ENCODE peak calls at places on chromosomes 4 and X, in nine cellular contexts. V is CD8-positive, alpha-beta memory T cell; Z is stomach; O is fibroblast of lung; L is MM.1S; F is tibial nerve; M is mesenchymal stem cell; A is cardiac muscle cell; P is aorta. J is an unnamed sample.

GRCh38 chr4:25862411-25863346 is at the start of gene SEL1L3:
- DNase-seq in V (peak), Z (peak), O (no peak), L (peak), F (no peak), M (no peak), A (peak), P (peak), J (peak)

GRCh38 chrX:46574337-46574940 is 874 bp downstream of the CHST7 start:
- DNase-seq in V (peak), Z (no peak), O (no peak), L (peak), F (no peak), M (peak), A (peak), P (no peak), J (no peak)

GRCh38 chr4:123081971-123082370 is 159.6 kb upstream of the NUDT6 start:
- DNase-seq in V (no peak), Z (no peak), O (no peak), L (no peak), F (no peak), M (no peak), A (no peak), P (no peak), J (no peak)

GRCh38 chr4:39204543-39204942 is 22.2 kb downstream of the WDR19 start:
- DNase-seq in V (no peak), Z (no peak), O (no peak), L (no peak), F (no peak), M (no peak), A (no peak), P (no peak), J (no peak)

GRCh38 chr4:75345436-75345835 is 168.8 kb downstream of the RCHY1 start:
- DNase-seq in V (no peak), Z (no peak), O (peak), L (no peak), F (no peak), M (peak), A (peak), P (no peak), J (no peak)

GRCh38 chr4:98150092-98150761 is 7.0 kb upstream of the STPG2 start:
- DNase-seq in V (no peak), Z (no peak), O (peak), L (no peak), F (no peak), M (no peak), A (peak), P (no peak), J (no peak)

GRCh38 chrX:41468647-41469323 is 21.6 kb downstream of the NYX start:
- DNase-seq in V (no peak), Z (peak), O (peak), L (no peak), F (no peak), M (peak), A (peak), P (no peak), J (no peak)

GRCh38 chr4:153040677-153041076 is 104.6 kb downstream of the FHDC1 start:
- DNase-seq in V (no peak), Z (no peak), O (no peak), L (no peak), F (no peak), M (no peak), A (no peak), P (no peak), J (no peak)

GRCh38 chrX:18549643-18550042 is 122.3 kb downstream of the RS1 start:
- DNase-seq in V (no peak), Z (no peak), O (no peak), L (no peak), F (no peak), M (no peak), A (no peak), P (no peak), J (no peak)

GRCh38 chrX:103584606-103585005 is 709 bp upstream of the TCEAL4 start:
- DNase-seq in V (no peak), Z (no peak), O (peak), L (no peak), F (no peak), M (no peak), A (peak), P (no peak), J (no peak)

GRCh38 chr4:41156574-41156973 is 57.8 kb downstream of the APBB2 start:
- DNase-seq in V (no peak), Z (no peak), O (peak), L (no peak), F (no peak), M (peak), A (peak), P (no peak), J (no peak)

GRCh38 chr4:156779774-156780173 is 191.8 kb downstream of the PDGFC start:
- DNase-seq in V (no peak), Z (no peak), O (peak), L (no peak), F (no peak), M (peak), A (peak), P (no peak), J (no peak)

GRCh38 chr4:73676881-73677323 is 56.7 kb upstream of the RASSF6 start:
- DNase-seq in V (no peak), Z (no peak), O (peak), L (no peak), F (no peak), M (peak), A (peak), P (no peak), J (peak)

GRCh38 chr4:55008166-55009056 is 117.0 kb downstream of the KDR start:
- DNase-seq in V (no peak), Z (no peak), O (no peak), L (no peak), F (no peak), M (peak), A (peak), P (no peak), J (no peak)

GRCh38 chrX:69124108-69124507 is 41.1 kb downstream of the PJA1 start:
- DNase-seq in V (no peak), Z (no peak), O (no peak), L (no peak), F (no peak), M (peak), A (peak), P (no peak), J (no peak)

GRCh38 chrX:11242704-11243103 is 50.5 kb upstream of the AMELX start:
- DNase-seq in V (no peak), Z (no peak), O (no peak), L (no peak), F (no peak), M (no peak), A (no peak), P (no peak), J (no peak)

GRCh38 chr4:10872833-10873517 is 188.4 kb upstream of the CLNK start:
- DNase-seq in V (no peak), Z (no peak), O (peak), L (no peak), F (no peak), M (no peak), A (peak), P (no peak), J (no peak)

GRCh38 chr4:146582864-146583263 is 55.8 kb upstream of the POU4F2 start:
- DNase-seq in V (no peak), Z (no peak), O (no peak), L (no peak), F (no peak), M (no peak), A (no peak), P (no peak), J (no peak)

GRCh38 chr4:32826169-32826568 is 2106.0 kb downstream of the PCDH7 start:
- DNase-seq in V (no peak), Z (no peak), O (no peak), L (no peak), F (no peak), M (no peak), A (no peak), P (no peak), J (no peak)

GRCh38 chr4:185730849-185731608 is 81.0 kb downstream of the SORBS2 start:
- DNase-seq in V (no peak), Z (no peak), O (peak), L (peak), F (no peak), M (no peak), A (peak), P (no peak), J (no peak)

GRCh38 chr4:141807073-141807472 is 170.7 kb downstream of the IL15 start:
- DNase-seq in V (no peak), Z (no peak), O (peak), L (no peak), F (no peak), M (peak), A (peak), P (no peak), J (no peak)

GRCh38 chr4:17280266-17280665 is 231.6 kb downstream of the QDPR start:
- DNase-seq in V (no peak), Z (no peak), O (no peak), L (no peak), F (no peak), M (no peak), A (no peak), P (no peak), J (no peak)

GRCh38 chr4:84938316-84938715 is 28.2 kb downstream of the WDFY3 start:
- DNase-seq in V (no peak), Z (no peak), O (peak), L (no peak), F (no peak), M (peak), A (peak), P (no peak), J (no peak)

GRCh38 chrX:144335402-144335801 is 451.5 kb downstream of the UBE2NL start:
- DNase-seq in V (no peak), Z (no peak), O (no peak), L (no peak), F (no peak), M (no peak), A (no peak), P (no peak), J (no peak)

GRCh38 chrX:10726647-10727046 is 106.3 kb upstream of the MID1 start:
- DNase-seq in V (no peak), Z (no peak), O (peak), L (peak), F (no peak), M (peak), A (peak), P (no peak), J (no peak)

GRCh38 chr4:122826596-122827257 is at the start of gene FGF2:
- DNase-seq in V (no peak), Z (peak), O (peak), L (peak), F (peak), M (peak), A (peak), P (peak), J (peak)

GRCh38 chrX:126967225-126967624 is 147.7 kb downstream of the PRR32 start:
- DNase-seq in V (no peak), Z (no peak), O (no peak), L (no peak), F (no peak), M (no peak), A (no peak), P (no peak), J (no peak)

GRCh38 chr4:99885063-99885664 is 9.1 kb downstream of the LAMTOR3 start:
- DNase-seq in V (no peak), Z (no peak), O (peak), L (peak), F (no peak), M (peak), A (peak), P (no peak), J (peak)

GRCh38 chrX:13398073-13398823 is 78.4 kb upstream of the ATXN3L start:
- DNase-seq in V (no peak), Z (peak), O (peak), L (no peak), F (peak), M (peak), A (peak), P (peak), J (peak)

GRCh38 chr4:104351696-104352095 is 143.0 kb downstream of the CXXC4 start:
- DNase-seq in V (no peak), Z (no peak), O (no peak), L (no peak), F (no peak), M (no peak), A (no peak), P (no peak), J (no peak)

GRCh38 chr4:107117726-107118125 is 81.6 kb upstream of the DKK2 start:
- DNase-seq in V (no peak), Z (no peak), O (no peak), L (no peak), F (no peak), M (no peak), A (no peak), P (no peak), J (no peak)

GRCh38 chrX:15903186-15903681 is 48.6 kb upstream of the AP1S2 start:
- DNase-seq in V (no peak), Z (no peak), O (no peak), L (peak), F (no peak), M (no peak), A (no peak), P (no peak), J (no peak)
- H3K4me3 ChIP-seq in V (no peak), Z (no peak), O (no peak), L (no peak), F (no peak), M (no peak), A (no peak), P (no peak), J (no peak)

DNA sequence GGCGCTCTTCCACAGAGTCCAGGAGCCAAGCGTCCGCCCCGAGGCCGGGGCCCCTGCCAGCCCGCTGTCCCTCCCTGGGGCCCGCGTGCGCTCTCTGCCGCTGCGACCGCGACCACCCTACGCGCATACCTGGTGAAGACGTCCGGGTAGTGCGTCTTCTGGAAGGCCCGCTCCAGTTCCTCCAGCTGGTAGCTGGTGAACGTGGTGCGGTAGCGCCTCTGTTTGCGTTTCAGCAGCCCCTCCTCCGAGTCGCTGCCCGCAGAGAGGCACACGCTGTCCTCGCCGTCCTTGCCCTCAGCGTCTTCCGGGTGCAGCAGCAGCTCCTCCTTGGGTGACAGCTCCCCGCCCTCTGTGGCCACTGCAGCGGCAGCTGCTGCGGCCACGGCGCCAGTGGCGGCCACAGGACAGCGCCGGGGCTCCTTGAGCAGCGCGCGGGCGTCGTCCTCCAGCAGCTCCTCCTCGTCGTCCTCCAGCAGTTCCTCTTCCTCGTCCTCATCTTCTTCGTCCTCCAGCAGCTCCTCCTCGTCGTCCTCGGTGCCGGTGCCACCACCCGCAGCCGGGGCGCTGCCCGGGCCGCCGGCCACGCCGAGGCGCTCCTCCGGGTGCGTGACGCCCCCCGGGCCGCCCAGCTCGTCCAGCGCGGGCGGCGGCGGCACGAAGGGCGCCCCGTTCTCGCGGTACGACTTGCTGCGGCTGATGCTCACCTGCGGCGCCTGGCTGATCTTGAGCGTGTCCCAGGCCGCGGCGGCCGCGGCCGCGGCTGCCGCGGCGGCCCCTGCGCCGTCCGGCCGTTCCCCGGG is 2.8 kb downstream of the ARX start:
- DNase-seq in V (no peak), Z (no peak), O (no peak), L (no peak), F (no peak), M (no peak), A (no peak), P (no peak), J (no peak)
- H3K4me3 ChIP-seq in V (no peak), Z (peak), O (no peak), L (no peak), F (no peak), M (no peak), A (peak), P (peak), J (no peak)

GRCh38 chr4:103018391-103019318 is 850 bp downstream of the SLC9B1 start:
- DNase-seq in V (no peak), Z (no peak), O (peak), L (no peak), F (peak), M (no peak), A (no peak), P (no peak), J (peak)
- H3K4me3 ChIP-seq in V (peak), Z (peak), O (peak), L (peak), F (peak), M (no peak), A (peak), P (peak), J (no peak)

GRCh38 chrX:129954804-129955203 is 27.6 kb upstream of the BCORL1 start:
- DNase-seq in V (no peak), Z (no peak), O (no peak), L (no peak), F (no peak), M (no peak), A (no peak), P (no peak), J (no peak)

GRCh38 chrX:129955682-129956081 is 26.8 kb upstream of the BCORL1 start:
- DNase-seq in V (no peak), Z (no peak), O (no peak), L (no peak), F (no peak), M (no peak), A (no peak), P (no peak), J (no peak)

GRCh38 chrX:129956145-129956544 is 26.3 kb upstream of the BCORL1 start:
- DNase-seq in V (no peak), Z (no peak), O (no peak), L (no peak), F (no peak), M (no peak), A (no peak), P (no peak), J (no peak)

GRCh38 chrX:129957241-129958099 is 25.0 kb upstream of the BCORL1 start:
- DNase-seq in V (no peak), Z (peak), O (peak), L (peak), F (peak), M (peak), A (peak), P (peak), J (peak)

GRCh38 chrX:129956765-129957164 is 25.7 kb upstream of the BCORL1 start:
- DNase-seq in V (no peak), Z (no peak), O (no peak), L (no peak), F (no peak), M (no peak), A (no peak), P (no peak), J (no peak)
- H3K4me3 ChIP-seq in V (no peak), Z (peak), O (no peak), L (no peak), F (peak), M (peak), A (peak), P (no peak), J (no peak)

GRCh38 chr4:47839259-47839658 is 1.4 kb upstream of the CORIN start:
- DNase-seq in V (no peak), Z (no peak), O (peak), L (peak), F (peak), M (peak), A (peak), P (peak), J (no peak)

GRCh38 chr4:47836655-47837581 is 949 bp downstream of the CORIN start:
- DNase-seq in V (peak), Z (peak), O (peak), L (peak), F (peak), M (peak), A (peak), P (peak), J (peak)

GRCh38 chr4:47837582-47838294 is at the start of gene CORIN:
- DNase-seq in V (no peak), Z (no peak), O (no peak), L (no peak), F (no peak), M (peak), A (no peak), P (no peak), J (peak)

GRCh38 chr4:47838445-47838844 is 578 bp upstream of the CORIN start:
- DNase-seq in V (no peak), Z (no peak), O (no peak), L (no peak), F (no peak), M (no peak), A (no peak), P (no peak), J (no peak)

GRCh38 chr4:47835489-47835888 is 2.4 kb downstream of the CORIN start:
- DNase-seq in V (no peak), Z (no peak), O (no peak), L (no peak), F (no peak), M (no peak), A (peak), P (no peak), J (no peak)
- H3K4me3 ChIP-seq in V (no peak), Z (no peak), O (no peak), L (no peak), F (no peak), M (no peak), A (peak), P (no peak), J (no peak)

GRCh38 chrX:623599-624323 is 6.8 kb upstream of the SHOX start:
- DNase-seq in V (no peak), Z (no peak), O (peak), L (peak), F (no peak), M (no peak), A (no peak), P (no peak), J (no peak)
- H3K4me3 ChIP-seq in V (no peak), Z (no peak), O (no peak), L (no peak), F (no peak), M (no peak), A (no peak), P (no peak), J (no peak)

GRCh38 chr4:183505556-183506388 is 914 bp downstream of the ING2 start:
- DNase-seq in V (peak), Z (peak), O (peak), L (peak), F (peak), M (peak), A (peak), P (peak), J (peak)

GRCh38 chr4:183506389-183506735 is 1.5 kb downstream of the ING2 start:
- DNase-seq in V (no peak), Z (no peak), O (no peak), L (no peak), F (no peak), M (no peak), A (no peak), P (no peak), J (no peak)

GRCh38 chr4:183504064-183504929 is 561 bp upstream of the ING2 start:
- DNase-seq in V (peak), Z (peak), O (peak), L (peak), F (peak), M (peak), A (peak), P (peak), J (peak)

GRCh38 chr4:183504930-183505555 is at the start of gene ING2:
- DNase-seq in V (peak), Z (no peak), O (no peak), L (peak), F (peak), M (peak), A (no peak), P (no peak), J (no peak)

GRCh38 chr4:183503497-183504063 is 1.3 kb upstream of the ING2 start:
- DNase-seq in V (no peak), Z (no peak), O (no peak), L (no peak), F (peak), M (no peak), A (no peak), P (no peak), J (no peak)
- H3K4me3 ChIP-seq in V (peak), Z (peak), O (peak), L (peak), F (peak), M (peak), A (peak), P (peak), J (peak)